ENCODE peak calls at places on chromosome 6, in five cellular contexts. B, F, U, C and J are unnamed samples.

GRCh38 chr6:355809-356208 is 35.7 kb upstream of the IRF4 start:
- DNase-seq in B (no peak), F (no peak), U (no peak), C (no peak), J (no peak)

GRCh38 chr6:90406142-90406794 is 109.6 kb upstream of the BACH2 start:
- DNase-seq in B (no peak), F (no peak), U (peak), C (no peak), J (peak)

GRCh38 chr6:88119769-88120168 is 46.4 kb downstream of the CNR1 start:
- DNase-seq in B (no peak), F (no peak), U (no peak), C (no peak), J (no peak)

GRCh38 chr6:166715065-166715464 is 88.0 kb upstream of the RPS6KA2 start:
- DNase-seq in B (no peak), F (no peak), U (no peak), C (no peak), J (no peak)

GRCh38 chr6:100466410-100467143 is 1.9 kb upstream of the SIM1 start:
- DNase-seq in B (no peak), F (no peak), U (no peak), C (no peak), J (no peak)

GRCh38 chr6:162078126-162078525 is 649.4 kb downstream of the PRKN start:
- DNase-seq in B (no peak), F (no peak), U (no peak), C (no peak), J (no peak)

GRCh38 chr6:141077355-141078333 is 1055.1 kb upstream of the GJE1 start:
- DNase-seq in B (no peak), F (peak), U (peak), C (no peak), J (peak)

GRCh38 chr6:34182751-34183531 is 37.1 kb upstream of the GRM4 start:
- DNase-seq in B (peak), F (no peak), U (peak), C (peak), J (peak)

GRCh38 chr6:81937296-81937937 is 184.9 kb upstream of the TENT5A start:
- DNase-seq in B (no peak), F (no peak), U (no peak), C (no peak), J (no peak)

GRCh38 chr6:43951063-43951755 is 176.0 kb downstream of the MRPL14 start:
- DNase-seq in B (no peak), F (peak), U (peak), C (no peak), J (peak)

GRCh38 chr6:168864541-168865495 is 388.8 kb downstream of the THBS2 start:
- DNase-seq in B (no peak), F (no peak), U (no peak), C (no peak), J (no peak)

GRCh38 chr6:107657755-107658461 is 166.2 kb downstream of the SCML4 start:
- DNase-seq in B (peak), F (no peak), U (peak), C (no peak), J (peak)

GRCh38 chr6:81700414-81700813 is 52.1 kb downstream of the TENT5A start:
- DNase-seq in B (no peak), F (no peak), U (no peak), C (no peak), J (no peak)

GRCh38 chr6:10413850-10414765 is 766 bp downstream of the TFAP2A start:
- DNase-seq in B (no peak), F (peak), U (no peak), C (no peak), J (no peak)

GRCh38 chr6:149211046-149211571 is 106.4 kb upstream of the TAB2 start:
- DNase-seq in B (peak), F (no peak), U (no peak), C (no peak), J (peak)

GRCh38 chr6:62119401-62119800 is 166.6 kb downstream of the KHDRBS2 start:
- DNase-seq in B (no peak), F (no peak), U (no peak), C (no peak), J (no peak)

GRCh38 chr6:12637960-12638641 is 78.5 kb upstream of the PHACTR1 start:
- DNase-seq in B (peak), F (peak), U (peak), C (no peak), J (peak)

GRCh38 chr6:118325220-118325860 is 222.8 kb upstream of the PLN start:
- DNase-seq in B (no peak), F (no peak), U (no peak), C (no peak), J (no peak)

GRCh38 chr6:45326698-45327417 is 1.3 kb upstream of the RUNX2 start:
- DNase-seq in B (no peak), F (no peak), U (no peak), C (no peak), J (no peak)

GRCh38 chr6:105459884-105460283 is 57.0 kb upstream of the PREP start:
- DNase-seq in B (no peak), F (no peak), U (no peak), C (no peak), J (no peak)

GRCh38 chr6:104995989-104996617 is 39.2 kb downstream of the LIN28B start:
- DNase-seq in B (no peak), F (no peak), U (no peak), C (no peak), J (no peak)

GRCh38 chr6:155399062-155399746 is 56.4 kb downstream of the NOX3 start:
- DNase-seq in B (no peak), F (no peak), U (no peak), C (no peak), J (no peak)

GRCh38 chr6:138307816-138308727 is 69.6 kb upstream of the SMIM28 start:
- DNase-seq in B (no peak), F (no peak), U (no peak), C (no peak), J (no peak)

GRCh38 chr6:132764370-132764769 is 6.7 kb upstream of the VNN2 start:
- DNase-seq in B (no peak), F (no peak), U (no peak), C (no peak), J (no peak)

GRCh38 chr6:131534654-131534956 is 38.4 kb upstream of the ARG1 start:
- DNase-seq in B (no peak), F (no peak), U (no peak), C (no peak), J (no peak)

GRCh38 chr6:160221423-160221822 is 37.2 kb downstream of the SLC22A2 start:
- DNase-seq in B (no peak), F (no peak), U (no peak), C (no peak), J (no peak)

GRCh38 chr6:155372256-155372655 is 58.0 kb upstream of the TFB1M start:
- DNase-seq in B (no peak), F (no peak), U (no peak), C (no peak), J (no peak)

GRCh38 chr6:27478706-27479318 is 5.9 kb upstream of the ZNF184 start:
- DNase-seq in B (peak), F (peak), U (peak), C (peak), J (peak)

GRCh38 chr6:169169941-169170582 is 83.6 kb downstream of the THBS2 start:
- DNase-seq in B (no peak), F (no peak), U (no peak), C (no peak), J (no peak)

GRCh38 chr6:156396791-156397418 is 380.3 kb upstream of the ARID1B start:
- DNase-seq in B (no peak), F (peak), U (peak), C (no peak), J (peak)

GRCh38 chr6:26383624-26384417 is 913 bp downstream of the BTN2A2 start:
- DNase-seq in B (no peak), F (peak), U (peak), C (no peak), J (peak)

GRCh38 chr6:168871535-168872106 is 382.0 kb downstream of the THBS2 start:
- DNase-seq in B (no peak), F (no peak), U (no peak), C (no peak), J (no peak)

GRCh38 chr6:43076093-43076927 is at the start of gene PTK7:
- DNase-seq in B (no peak), F (peak), U (peak), C (no peak), J (peak)

GRCh38 chr6:39189915-39190544 is 39.2 kb downstream of the KCNK5 start:
- DNase-seq in B (peak), F (peak), U (peak), C (no peak), J (peak)

GRCh38 chr6:44381739-44382138 is 5.8 kb upstream of the CDC5L start:
- DNase-seq in B (no peak), F (no peak), U (no peak), C (no peak), J (no peak)

GRCh38 chr6:116447496-116448011 is 13.6 kb upstream of the CALHM6 start:
- DNase-seq in B (no peak), F (no peak), U (no peak), C (no peak), J (no peak)

GRCh38 chr6:1562171-1562955 is 47.4 kb upstream of the FOXC1 start:
- DNase-seq in B (no peak), F (no peak), U (no peak), C (no peak), J (no peak)

GRCh38 chr6:98769546-98769945 is 64.8 kb upstream of the POU3F2 start:
- DNase-seq in B (no peak), F (no peak), U (peak), C (no peak), J (peak)

GRCh38 chr6:3838992-3839867 is 9.9 kb upstream of the FAM50B start:
- DNase-seq in B (no peak), F (no peak), U (no peak), C (no peak), J (no peak)